ENCODE peak calls at places on chromosomes 13 and 19, in six cellular contexts. T, P, V, M, A and Q are unnamed samples.

GRCh38 chr13:26485288-26485687 is 72.2 kb upstream of the WASF3 start:
- DNase-seq in T (no peak), P (no peak), V (no peak), M (no peak), A (no peak), Q (no peak)

GRCh38 chr13:37406031-37406430 is 192.5 kb downstream of the POSTN start:
- DNase-seq in T (no peak), P (no peak), V (no peak), M (no peak), A (no peak), Q (no peak)

GRCh38 chr13:26257049-26257448 is 3.1 kb downstream of the CDK8 start:
- DNase-seq in T (no peak), P (no peak), V (no peak), M (no peak), A (no peak), Q (no peak)

GRCh38 chr13:40272776-40273139 is 393.7 kb downstream of the FOXO1 start:
- DNase-seq in T (no peak), P (no peak), V (no peak), M (no peak), A (no peak), Q (no peak)

GRCh38 chr19:14061751-14062557 is at the start of gene PALM3:
- DNase-seq in T (no peak), P (no peak), V (no peak), M (no peak), A (peak), Q (peak)

GRCh38 chr19:16258440-16258903 is 60.8 kb downstream of the AP1M1 start:
- DNase-seq in T (no peak), P (peak), V (no peak), M (no peak), A (no peak), Q (no peak)

GRCh38 chr19:23776507-23777205 is 18.0 kb upstream of the ZNF681 start:
- DNase-seq in T (no peak), P (no peak), V (no peak), M (no peak), A (no peak), Q (peak)

GRCh38 chr19:12293771-12294307 is 844 bp downstream of the ZNF44 start:
- DNase-seq in T (peak), P (peak), V (peak), M (peak), A (peak), Q (peak)

GRCh38 chr13:102042746-102043145 is 359.1 kb downstream of the FGF14 start:
- DNase-seq in T (no peak), P (no peak), V (no peak), M (no peak), A (no peak), Q (no peak)

GRCh38 chr19:58181902-58182576 is 822 bp upstream of the ZNF274 start:
- DNase-seq in T (peak), P (peak), V (peak), M (peak), A (peak), Q (peak)

GRCh38 chr19:35879770-35880317 is 11.5 kb downstream of the APLP1 start:
- DNase-seq in T (peak), P (peak), V (peak), M (peak), A (peak), Q (peak)

GRCh38 chr19:56983148-56983547 is 136.6 kb upstream of the USP29 start:
- DNase-seq in T (no peak), P (no peak), V (no peak), M (no peak), A (no peak), Q (no peak)

GRCh38 chr13:33817843-33818661 is at the start of gene RFC3:
- DNase-seq in T (peak), P (peak), V (peak), M (peak), A (peak), Q (peak)

GRCh38 chr13:28204690-28205443 is 66.5 kb downstream of the PAN3 start:
- DNase-seq in T (peak), P (no peak), V (no peak), M (peak), A (no peak), Q (no peak)

GRCh38 chr13:38830442-38831045 is 143.7 kb downstream of the FREM2 start:
- DNase-seq in T (no peak), P (no peak), V (no peak), M (no peak), A (no peak), Q (no peak)

GRCh38 chr19:55370305-55370988 is at the start of gene IL11:
- DNase-seq in T (no peak), P (no peak), V (no peak), M (no peak), A (peak), Q (no peak)

GRCh38 chr13:98912846-98913245 is 65.0 kb downstream of the DOCK9 start:
- DNase-seq in T (no peak), P (no peak), V (no peak), M (no peak), A (no peak), Q (no peak)

GRCh38 chr13:40536443-40537113 is 129.9 kb downstream of the FOXO1 start:
- DNase-seq in T (no peak), P (no peak), V (no peak), M (no peak), A (peak), Q (peak)

GRCh38 chr13:100497394-100497793 is 91.2 kb downstream of the GGACT start:
- DNase-seq in T (no peak), P (no peak), V (no peak), M (no peak), A (no peak), Q (no peak)

GRCh38 chr19:34145741-34146202 is 26.5 kb upstream of the LSM14A start:
- DNase-seq in T (peak), P (peak), V (peak), M (peak), A (no peak), Q (peak)

GRCh38 chr19:47023448-47023794 is 3.8 kb downstream of the NPAS1 start:
- DNase-seq in T (no peak), P (no peak), V (peak), M (no peak), A (no peak), Q (no peak)

GRCh38 chr19:56076413-56076998 is 44.6 kb downstream of the ZNF787 start:
- DNase-seq in T (no peak), P (no peak), V (no peak), M (peak), A (peak), Q (peak)

GRCh38 chr13:103469771-103470170 is 403.6 kb upstream of the SLC10A2 start:
- DNase-seq in T (no peak), P (no peak), V (no peak), M (no peak), A (no peak), Q (peak)

GRCh38 chr19:18231775-18232174 is 5.5 kb upstream of the PDE4C start:
- DNase-seq in T (no peak), P (no peak), V (no peak), M (no peak), A (peak), Q (no peak)

GRCh38 chr19:33883869-33884519 is 87.3 kb downstream of the KCTD15 start:
- DNase-seq in T (no peak), P (peak), V (no peak), M (no peak), A (no peak), Q (no peak)

GRCh38 chr13:64869539-64869938 is 2360.6 kb downstream of the PCDH9 start:
- DNase-seq in T (no peak), P (no peak), V (no peak), M (no peak), A (no peak), Q (no peak)

GRCh38 chr13:40974460-40975407 is 44.4 kb downstream of the ELF1 start:
- DNase-seq in T (no peak), P (no peak), V (no peak), M (peak), A (no peak), Q (no peak)

GRCh38 chr13:45873491-45874360 is 22.2 kb upstream of the SIAH3 start:
- DNase-seq in T (no peak), P (no peak), V (no peak), M (no peak), A (no peak), Q (peak)

GRCh38 chr19:54916822-54917221 is 10.9 kb downstream of the NCR1 start:
- DNase-seq in T (no peak), P (no peak), V (no peak), M (no peak), A (no peak), Q (no peak)

GRCh38 chr13:24168980-24169379 is 8.5 kb downstream of the SPATA13 start:
- DNase-seq in T (no peak), P (no peak), V (no peak), M (no peak), A (no peak), Q (no peak)

GRCh38 chr13:75566658-75567057 is 17.1 kb downstream of the UCHL3 start:
- DNase-seq in T (no peak), P (no peak), V (no peak), M (no peak), A (no peak), Q (peak)

GRCh38 chr19:31349160-31349881 is at the start of gene TSHZ3:
- DNase-seq in T (no peak), P (peak), V (peak), M (peak), A (peak), Q (peak)

GRCh38 chr19:18599485-18599884 is 7.1 kb downstream of the CRLF1 start:
- DNase-seq in T (no peak), P (no peak), V (no peak), M (no peak), A (no peak), Q (no peak)

GRCh38 chr19:55210120-55210493 is 806 bp upstream of the PTPRH start:
- DNase-seq in T (no peak), P (no peak), V (no peak), M (no peak), A (peak), Q (no peak)